ENCODE peak calls at places on chromosome 18, in nine cellular contexts. Z is gastrocnemius medialis, C is pancreas, T is HCT116, N is A549, A is aorta, I is right atrium auricular region, X is fibroblast of lung, O is mammary epithelial cell. L is an unnamed sample. For H3K4me1, the result is how much of the 10 kb centered on the place peaks cover.

GRCh38 chr18:70390366-70391090 is 101.7 kb downstream of the SOCS6 start:
- DNase-seq in C (no peak), N (no peak), T (no peak), X (no peak), A (no peak), I (no peak), Z (no peak), O (no peak), L (no peak)

GRCh38 chr18:72407048-72407447 is 137.1 kb downstream of the CBLN2 start:
- DNase-seq in T (no peak), Z (no peak), N (no peak), X (no peak), C (no peak), O (no peak), I (no peak), A (no peak), L (no peak)

GRCh38 chr18:48841381-48842258 is 109.1 kb downstream of the SMAD7 start:
- DNase-seq in C (no peak), I (peak), N (no peak), A (peak), Z (no peak), X (peak), O (no peak), T (no peak), L (no peak)

GRCh38 chr18:449374-449773 is 51.1 kb downstream of the COLEC12 start:
- DNase-seq in I (no peak), T (peak), N (no peak), A (no peak), O (no peak), Z (no peak), C (peak), X (no peak), L (no peak)

GRCh38 chr18:37535968-37536367 is 29.6 kb downstream of the CELF4 start:
- DNase-seq in N (no peak), I (no peak), X (no peak), Z (no peak), A (no peak), C (no peak), T (no peak), O (peak), L (no peak)

GRCh38 chr18:67590571-67591141 is 74.1 kb upstream of the DSEL start:
- DNase-seq in N (no peak), T (no peak), C (no peak), X (peak), A (no peak), O (peak), Z (no peak), I (no peak), L (no peak)

GRCh38 chr18:22277758-22278157 is 108.4 kb downstream of the GATA6 start:
- DNase-seq in T (no peak), C (no peak), A (no peak), X (no peak), I (peak), Z (no peak), O (no peak), N (no peak), L (no peak)

GRCh38 chr18:10239138-10239537 is 215.3 kb upstream of the APCDD1 start:
- DNase-seq in N (no peak), I (peak), X (peak), T (no peak), Z (peak), A (no peak), C (no peak), O (no peak), L (no peak)

GRCh38 chr18:9215221-9215933 is 78.8 kb downstream of the ANKRD12 start:
- DNase-seq in O (no peak), A (no peak), C (no peak), Z (no peak), T (no peak), N (no peak), I (no peak), X (no peak), L (no peak)

GRCh38 chr18:62446511-62446910 is 76.3 kb upstream of the ZCCHC2 start:
- DNase-seq in X (no peak), N (no peak), I (no peak), C (no peak), O (no peak), Z (no peak), A (no peak), T (no peak), L (no peak)

GRCh38 chr18:22342625-22343024 is 75.1 kb downstream of the CTAGE1 start:
- DNase-seq in A (peak), I (no peak), N (no peak), O (peak), X (peak), C (no peak), T (no peak), Z (no peak), L (peak)

GRCh38 chr18:39454866-39455265 is 1889.3 kb upstream of the CELF4 start:
- DNase-seq in C (no peak), T (no peak), I (no peak), X (peak), Z (no peak), A (no peak), N (no peak), O (no peak), L (no peak)

GRCh38 chr18:10230072-10230471 is 224.4 kb upstream of the APCDD1 start:
- DNase-seq in C (no peak), N (peak), T (peak), Z (no peak), I (no peak), A (no peak), X (peak), O (peak), L (no peak)

GRCh38 chr18:69599377-69599776 is 198.7 kb downstream of the DOK6 start:
- DNase-seq in Z (no peak), O (no peak), X (no peak), A (no peak), C (no peak), N (no peak), I (no peak), T (no peak), L (no peak)

GRCh38 chr18:68234115-68234514 is 480.8 kb downstream of the TMX3 start:
- DNase-seq in X (no peak), T (no peak), C (no peak), I (no peak), O (no peak), A (no peak), Z (no peak), N (no peak), L (no peak)

GRCh38 chr18:13934058-13934457 is 18.7 kb upstream of the MC2R start:
- DNase-seq in A (no peak), X (no peak), Z (no peak), O (no peak), T (no peak), I (no peak), C (no peak), N (no peak), L (no peak)

GRCh38 chr18:27184115-27185024 is 738 bp downstream of the CHST9 start:
- DNase-seq in N (no peak), X (no peak), A (no peak), O (peak), Z (no peak), T (no peak), I (no peak), C (no peak), L (no peak)

GRCh38 chr18:58315739-58316215 is 271.8 kb downstream of the NEDD4L start:
- DNase-seq in O (peak), Z (no peak), X (no peak), C (no peak), T (peak), N (no peak), I (peak), A (no peak), L (peak)

GRCh38 chr18:10006261-10006903 is 92.6 kb downstream of the VAPA start:
- DNase-seq in X (peak), Z (no peak), I (no peak), A (no peak), N (peak), O (peak), C (no peak), T (no peak), L (no peak)

GRCh38 chr18:811192-812122 is 585 bp downstream of the YES1 start:
- DNase-seq in I (no peak), X (peak), T (no peak), N (no peak), O (peak), C (peak), Z (no peak), A (peak), L (peak)

GRCh38 chr18:62201870-62202269 is 14.8 kb downstream of the RELCH start:
- DNase-seq in C (no peak), N (no peak), T (no peak), A (no peak), O (peak), X (no peak), Z (no peak), I (no peak), L (peak)

GRCh38 chr18:361941-362913 is 94.4 kb upstream of the THOC1 start:
- DNase-seq in Z (peak), T (no peak), I (no peak), N (no peak), A (peak), C (no peak), X (peak), O (no peak), L (no peak)

GRCh38 chr18:34153711-34154110 is 71.0 kb downstream of the NOL4 start:
- DNase-seq in Z (no peak), C (no peak), T (no peak), N (peak), A (no peak), X (peak), I (no peak), O (peak), L (peak)
- H3K4me3 ChIP-seq in Z (peak), C (no peak), T (no peak), N (no peak), A (no peak), X (peak), I (no peak), O (no peak), L (no peak)

GRCh38 chr18:75896865-75897264 is 469.4 kb upstream of the SMIM21 start:
- DNase-seq in I (no peak), C (no peak), A (no peak), T (peak), O (peak), N (peak), Z (no peak), X (no peak), L (peak)

GRCh38 chr18:75898666-75899065 is 471.2 kb upstream of the SMIM21 start:
- DNase-seq in O (no peak), T (no peak), C (no peak), N (no peak), X (no peak), A (no peak), Z (no peak), I (no peak), L (no peak)

DNA sequence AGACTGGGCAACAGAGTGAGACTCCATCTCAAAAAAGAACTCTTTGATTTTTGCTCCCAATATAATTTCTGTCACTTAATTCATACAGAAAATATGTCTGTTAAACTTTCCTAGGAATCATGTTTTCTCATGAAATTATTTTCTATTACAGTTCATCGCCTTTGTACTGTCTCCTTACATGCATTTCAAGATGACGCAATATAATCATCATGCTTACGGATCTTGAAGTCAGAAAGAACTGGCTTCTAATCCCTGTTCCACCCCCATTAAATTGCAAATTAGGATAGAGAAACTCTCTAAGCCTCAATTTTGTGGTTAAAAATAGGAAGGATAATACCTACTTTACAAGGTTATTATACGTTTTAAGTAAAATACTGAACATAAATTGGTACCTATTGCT is 467.6 kb upstream of the SMIM21 start:
- DNase-seq in X (no peak), N (no peak), C (no peak), T (no peak), O (no peak), Z (no peak), I (no peak), A (no peak), L (no peak)
- H3K4me1 ChIP-seq in X (under half), N (under half), C (under half), T (under half), O (under half), Z (under half), I (under half), A (under half), L (under half)

GRCh38 chr18:80196528-80197320 is 50.6 kb downstream of the PARD6G start:
- DNase-seq in A (no peak), I (peak), Z (no peak), O (peak), T (no peak), X (peak), C (no peak), N (no peak), L (no peak)
- H3K4me3 ChIP-seq in A (no peak), I (no peak), Z (no peak), O (no peak), T (no peak), X (no peak), C (no peak), N (no peak), L (no peak)

DNA sequence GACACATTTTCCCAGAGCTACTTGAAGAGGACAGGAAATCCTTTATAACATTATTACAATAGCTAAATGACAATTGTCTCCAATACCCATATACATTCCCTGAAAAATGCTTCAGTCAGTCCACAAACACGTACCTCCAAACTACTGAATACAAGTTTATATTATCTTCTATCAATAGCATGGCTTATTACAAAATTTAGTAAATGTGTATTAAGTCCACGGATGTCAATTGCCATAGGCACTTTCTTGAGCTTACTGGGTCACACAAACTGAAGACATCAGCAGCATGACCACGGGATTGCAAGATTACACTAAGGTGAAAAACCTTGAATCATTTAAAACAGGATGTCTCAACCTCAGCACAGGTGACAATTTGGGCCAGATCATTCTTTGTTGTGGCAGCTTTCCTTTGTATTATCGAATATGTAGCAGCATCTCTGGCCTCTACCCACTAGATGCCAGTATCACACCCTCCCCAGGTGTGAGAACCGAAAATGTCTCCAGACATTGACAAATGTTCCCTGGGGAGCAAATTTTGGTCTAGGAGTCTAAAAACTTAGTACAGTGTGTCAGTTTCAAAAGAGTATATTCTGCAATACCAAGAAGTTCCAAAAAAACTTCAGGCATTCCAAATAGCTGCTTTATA is 1.4 kb downstream of the MBD2 start:
- DNase-seq in O (no peak), T (peak), N (peak), A (no peak), I (no peak), Z (no peak), X (no peak), C (peak), L (peak)
- H3K4me1 ChIP-seq in O (under half), T (under half), N (under half), A (under half), I (under half), Z (under half), X (under half), C (under half), L (under half)